ENCODE peak calls at places on chromosomes 16 and 17, in seven cellular contexts. One of them, this sample, is unnamed.

GRCh38 chr17:80987941-80988461 is 3.6 kb upstream of the CHMP6 start:
- DNase-seq in heart left ventricle: no peak
- DNase-seq in cardiac muscle cell: no peak
- DNase-seq in progenitor cell of endocrine pancreas: no peak
- DNase-seq in MM.1S: no peak
- DNase-seq in RWPE2: peak
- DNase-seq in body of pancreas: peak
- DNase-seq in this sample: no peak

GRCh38 chr16:1979271-1980025 is 1.8 kb downstream of the NOXO1 start:
- DNase-seq in MM.1S: no peak
- DNase-seq in RWPE2: peak
- DNase-seq in cardiac muscle cell: no peak
- DNase-seq in body of pancreas: peak
- DNase-seq in heart left ventricle: no peak
- DNase-seq in progenitor cell of endocrine pancreas: no peak
- DNase-seq in this sample: no peak

GRCh38 chr17:80082403-80083135 is 18.8 kb upstream of the GAA start:
- DNase-seq in MM.1S: peak
- DNase-seq in RWPE2: no peak
- DNase-seq in progenitor cell of endocrine pancreas: peak
- DNase-seq in cardiac muscle cell: peak
- DNase-seq in body of pancreas: peak
- DNase-seq in heart left ventricle: peak
- DNase-seq in this sample: no peak

GRCh38 chr17:77887464-77888241 is 70.8 kb upstream of the TNRC6C start:
- DNase-seq in heart left ventricle: peak
- DNase-seq in body of pancreas: peak
- DNase-seq in progenitor cell of endocrine pancreas: no peak
- DNase-seq in MM.1S: no peak
- DNase-seq in cardiac muscle cell: peak
- DNase-seq in RWPE2: peak
- DNase-seq in this sample: peak

GRCh38 chr17:50679008-50679544 is 28.6 kb downstream of the ANKRD40 start:
- DNase-seq in cardiac muscle cell: no peak
- DNase-seq in heart left ventricle: no peak
- DNase-seq in MM.1S: no peak
- DNase-seq in RWPE2: peak
- DNase-seq in progenitor cell of endocrine pancreas: no peak
- DNase-seq in body of pancreas: no peak
- DNase-seq in this sample: no peak

GRCh38 chr16:64626771-64627170 is 495.1 kb downstream of the CDH11 start:
- DNase-seq in body of pancreas: no peak
- DNase-seq in MM.1S: no peak
- DNase-seq in cardiac muscle cell: no peak
- DNase-seq in progenitor cell of endocrine pancreas: no peak
- DNase-seq in heart left ventricle: no peak
- DNase-seq in RWPE2: no peak
- DNase-seq in this sample: no peak

GRCh38 chr16:14135704-14136103 is 64.6 kb downstream of the MRTFB start:
- DNase-seq in progenitor cell of endocrine pancreas: no peak
- DNase-seq in cardiac muscle cell: no peak
- DNase-seq in RWPE2: no peak
- DNase-seq in MM.1S: no peak
- DNase-seq in heart left ventricle: no peak
- DNase-seq in body of pancreas: no peak
- DNase-seq in this sample: no peak

GRCh38 chr17:80961931-80962330 is 29.7 kb upstream of the CHMP6 start:
- DNase-seq in progenitor cell of endocrine pancreas: no peak
- DNase-seq in RWPE2: no peak
- DNase-seq in heart left ventricle: no peak
- DNase-seq in MM.1S: no peak
- DNase-seq in cardiac muscle cell: no peak
- DNase-seq in body of pancreas: no peak
- DNase-seq in this sample: no peak

GRCh38 chr17:10871914-10872313 is 34.0 kb upstream of the PIRT start:
- DNase-seq in heart left ventricle: no peak
- DNase-seq in progenitor cell of endocrine pancreas: no peak
- DNase-seq in MM.1S: no peak
- DNase-seq in cardiac muscle cell: no peak
- DNase-seq in RWPE2: no peak
- DNase-seq in body of pancreas: peak
- DNase-seq in this sample: no peak

GRCh38 chr16:2586241-2586640 is 48.4 kb downstream of the PDPK1 start:
- DNase-seq in MM.1S: no peak
- DNase-seq in heart left ventricle: no peak
- DNase-seq in RWPE2: peak
- DNase-seq in body of pancreas: no peak
- DNase-seq in progenitor cell of endocrine pancreas: no peak
- DNase-seq in cardiac muscle cell: no peak
- DNase-seq in this sample: peak

GRCh38 chr17:21289902-21290571 is 5.5 kb downstream of the MAP2K3 start:
- DNase-seq in cardiac muscle cell: no peak
- DNase-seq in body of pancreas: peak
- DNase-seq in MM.1S: no peak
- DNase-seq in RWPE2: no peak
- DNase-seq in heart left ventricle: peak
- DNase-seq in progenitor cell of endocrine pancreas: no peak
- DNase-seq in this sample: no peak

GRCh38 chr17:42378597-42379594 is 9.3 kb downstream of the STAT3 start:
- DNase-seq in MM.1S: no peak
- DNase-seq in heart left ventricle: no peak
- DNase-seq in cardiac muscle cell: no peak
- DNase-seq in progenitor cell of endocrine pancreas: no peak
- DNase-seq in RWPE2: no peak
- DNase-seq in body of pancreas: no peak
- DNase-seq in this sample: no peak

GRCh38 chr16:27718767-27719445 is 169.0 kb downstream of the KATNIP start:
- DNase-seq in progenitor cell of endocrine pancreas: no peak
- DNase-seq in heart left ventricle: no peak
- DNase-seq in cardiac muscle cell: no peak
- DNase-seq in RWPE2: no peak
- DNase-seq in body of pancreas: peak
- DNase-seq in MM.1S: no peak
- DNase-seq in this sample: peak

GRCh38 chr16:89122322-89122831 is 28.7 kb downstream of the ACSF3 start:
- DNase-seq in RWPE2: peak
- DNase-seq in body of pancreas: no peak
- DNase-seq in MM.1S: peak
- DNase-seq in cardiac muscle cell: no peak
- DNase-seq in progenitor cell of endocrine pancreas: no peak
- DNase-seq in heart left ventricle: no peak
- DNase-seq in this sample: peak

GRCh38 chr16:87635541-87636049 is 33.3 kb downstream of the JPH3 start:
- DNase-seq in cardiac muscle cell: peak
- DNase-seq in progenitor cell of endocrine pancreas: no peak
- DNase-seq in MM.1S: peak
- DNase-seq in body of pancreas: peak
- DNase-seq in RWPE2: peak
- DNase-seq in heart left ventricle: peak
- DNase-seq in this sample: no peak

GRCh38 chr17:82655038-82655479 is 6.8 kb upstream of the WDR45B start:
- DNase-seq in heart left ventricle: no peak
- DNase-seq in cardiac muscle cell: no peak
- DNase-seq in MM.1S: no peak
- DNase-seq in RWPE2: no peak
- DNase-seq in progenitor cell of endocrine pancreas: no peak
- DNase-seq in body of pancreas: no peak
- DNase-seq in this sample: no peak

GRCh38 chr16:35752773-35753558 is 2293.6 kb downstream of the TP53TG3F start:
- DNase-seq in heart left ventricle: no peak
- DNase-seq in RWPE2: no peak
- DNase-seq in progenitor cell of endocrine pancreas: no peak
- DNase-seq in body of pancreas: peak
- DNase-seq in MM.1S: no peak
- DNase-seq in cardiac muscle cell: no peak
- DNase-seq in this sample: no peak

GRCh38 chr16:56336071-56336688 is 89.2 kb downstream of the AMFR start:
- DNase-seq in heart left ventricle: peak
- DNase-seq in cardiac muscle cell: peak
- DNase-seq in RWPE2: no peak
- DNase-seq in MM.1S: no peak
- DNase-seq in body of pancreas: no peak
- DNase-seq in progenitor cell of endocrine pancreas: no peak
- DNase-seq in this sample: no peak

GRCh38 chr16:17431012-17431411 is 39.7 kb downstream of the XYLT1 start:
- DNase-seq in progenitor cell of endocrine pancreas: no peak
- DNase-seq in body of pancreas: no peak
- DNase-seq in cardiac muscle cell: no peak
- DNase-seq in heart left ventricle: no peak
- DNase-seq in MM.1S: no peak
- DNase-seq in RWPE2: no peak
- DNase-seq in this sample: no peak

GRCh38 chr17:16934836-16935235 is 37.1 kb downstream of the TNFRSF13B start:
- DNase-seq in MM.1S: no peak
- DNase-seq in cardiac muscle cell: no peak
- DNase-seq in progenitor cell of endocrine pancreas: no peak
- DNase-seq in RWPE2: no peak
- DNase-seq in body of pancreas: no peak
- DNase-seq in heart left ventricle: peak
- DNase-seq in this sample: peak

GRCh38 chr17:57595942-57596695 is 149.0 kb downstream of the CCDC182 start:
- DNase-seq in cardiac muscle cell: no peak
- DNase-seq in progenitor cell of endocrine pancreas: no peak
- DNase-seq in MM.1S: no peak
- DNase-seq in RWPE2: peak
- DNase-seq in heart left ventricle: no peak
- DNase-seq in body of pancreas: no peak
- DNase-seq in this sample: peak

GRCh38 chr17:4366312-4367063 is at the start of gene UBE2G1:
- DNase-seq in progenitor cell of endocrine pancreas: peak
- DNase-seq in cardiac muscle cell: peak
- DNase-seq in RWPE2: peak
- DNase-seq in body of pancreas: peak
- DNase-seq in MM.1S: peak
- DNase-seq in heart left ventricle: peak
- DNase-seq in this sample: peak
- TF ChIP-seq CTCF in progenitor cell of endocrine pancreas: peak
- TF ChIP-seq CTCF in cardiac muscle cell: peak
- TF ChIP-seq CTCF in RWPE2: peak
- TF ChIP-seq CTCF in body of pancreas: peak
- TF ChIP-seq CTCF in MM.1S: peak
- TF ChIP-seq CTCF in heart left ventricle: no peak
- TF ChIP-seq CTCF in this sample: peak

GRCh38 chr16:25064967-25065366 is 46.6 kb upstream of the LCMT1 start:
- DNase-seq in MM.1S: no peak
- DNase-seq in RWPE2: no peak
- DNase-seq in progenitor cell of endocrine pancreas: no peak
- DNase-seq in body of pancreas: peak
- DNase-seq in heart left ventricle: no peak
- DNase-seq in cardiac muscle cell: no peak
- DNase-seq in this sample: no peak

GRCh38 chr16:25066426-25066746 is 45.2 kb upstream of the LCMT1 start:
- DNase-seq in heart left ventricle: no peak
- DNase-seq in MM.1S: no peak
- DNase-seq in progenitor cell of endocrine pancreas: no peak
- DNase-seq in cardiac muscle cell: no peak
- DNase-seq in body of pancreas: no peak
- DNase-seq in RWPE2: no peak
- DNase-seq in this sample: no peak

GRCh38 chr16:25066747-25067631 is 44.6 kb upstream of the LCMT1 start:
- DNase-seq in MM.1S: peak
- DNase-seq in cardiac muscle cell: peak
- DNase-seq in RWPE2: no peak
- DNase-seq in heart left ventricle: peak
- DNase-seq in progenitor cell of endocrine pancreas: peak
- DNase-seq in body of pancreas: peak
- DNase-seq in this sample: no peak

GRCh38 chr16:25063865-25064264 is 47.7 kb upstream of the LCMT1 start:
- DNase-seq in body of pancreas: no peak
- DNase-seq in MM.1S: no peak
- DNase-seq in cardiac muscle cell: peak
- DNase-seq in heart left ventricle: peak
- DNase-seq in progenitor cell of endocrine pancreas: no peak
- DNase-seq in RWPE2: no peak
- DNase-seq in this sample: no peak

DNA sequence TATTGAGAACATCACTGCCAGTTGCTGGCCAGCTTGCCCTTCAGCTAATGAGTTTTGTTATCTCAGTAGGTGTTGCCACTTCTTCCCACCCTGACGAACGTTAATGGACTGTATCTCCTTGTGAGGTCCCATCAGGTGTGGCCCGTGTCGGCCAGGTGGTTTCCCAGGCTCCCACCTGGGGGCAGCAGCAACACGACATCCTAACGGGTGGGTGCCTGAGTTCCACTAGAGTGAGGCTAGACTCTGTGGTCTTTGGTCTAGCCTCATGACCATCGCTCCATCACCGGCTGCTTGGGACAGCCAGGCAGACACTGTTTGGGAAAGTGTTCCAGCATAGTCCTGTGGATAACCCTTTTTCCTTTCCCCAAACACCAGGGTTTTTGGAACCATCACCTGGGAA is 45.6 kb upstream of the LCMT1 start:
- DNase-seq in RWPE2: no peak
- DNase-seq in heart left ventricle: no peak
- DNase-seq in progenitor cell of endocrine pancreas: no peak
- DNase-seq in MM.1S: no peak
- DNase-seq in cardiac muscle cell: no peak
- DNase-seq in body of pancreas: no peak
- DNase-seq in this sample: no peak
- TF ChIP-seq CTCF in RWPE2: no peak
- TF ChIP-seq CTCF in heart left ventricle: no peak
- TF ChIP-seq CTCF in progenitor cell of endocrine pancreas: no peak
- TF ChIP-seq CTCF in MM.1S: peak
- TF ChIP-seq CTCF in cardiac muscle cell: no peak
- TF ChIP-seq CTCF in body of pancreas: no peak
- TF ChIP-seq CTCF in this sample: no peak

DNA sequence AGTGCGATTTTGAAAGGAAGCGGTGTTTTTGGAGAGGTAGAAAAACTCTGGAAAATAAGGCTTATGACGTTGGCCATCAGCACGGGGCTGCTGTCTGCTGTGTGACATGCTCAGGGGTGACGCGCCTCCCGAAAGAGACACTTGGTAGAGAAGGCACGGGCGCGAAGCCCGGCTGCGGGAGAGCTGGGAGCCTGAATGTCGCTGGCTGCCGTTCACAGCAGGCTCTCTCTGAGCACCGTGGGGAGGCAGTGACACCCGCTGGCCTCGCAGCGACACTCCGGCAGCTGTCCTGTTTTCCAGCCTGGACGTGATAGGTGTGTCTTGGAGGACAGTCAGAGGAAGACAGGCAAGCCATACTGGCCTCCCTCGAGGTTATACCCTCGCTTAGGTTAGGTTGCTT is 759.1 kb upstream of the RBFOX1 start:
- DNase-seq in body of pancreas: no peak
- DNase-seq in RWPE2: no peak
- DNase-seq in cardiac muscle cell: peak
- DNase-seq in MM.1S: peak
- DNase-seq in heart left ventricle: no peak
- DNase-seq in progenitor cell of endocrine pancreas: peak
- DNase-seq in this sample: no peak
- TF ChIP-seq CTCF in body of pancreas: peak
- TF ChIP-seq CTCF in RWPE2: no peak
- TF ChIP-seq CTCF in cardiac muscle cell: no peak
- TF ChIP-seq CTCF in MM.1S: no peak
- TF ChIP-seq CTCF in heart left ventricle: no peak
- TF ChIP-seq CTCF in progenitor cell of endocrine pancreas: peak
- TF ChIP-seq CTCF in this sample: no peak

DNA sequence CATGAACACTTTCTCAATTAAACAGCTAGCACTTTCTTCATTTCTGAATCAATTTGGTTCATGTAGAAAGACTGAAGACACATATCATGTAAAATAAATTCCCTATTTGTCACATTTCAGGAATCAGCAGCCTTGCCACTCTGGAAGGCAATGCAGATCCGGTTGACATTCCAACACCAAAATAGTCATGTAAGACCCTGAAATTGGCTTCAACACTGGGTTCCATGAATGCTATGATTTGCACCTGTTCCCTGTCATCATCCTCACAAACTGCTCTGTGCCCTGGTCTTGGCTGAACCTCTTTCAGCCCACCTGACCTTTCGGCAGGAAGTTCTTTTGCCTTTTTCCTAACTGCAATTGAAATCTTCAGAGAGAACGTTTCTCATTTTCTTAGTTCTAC is 156.9 kb downstream of the CDH8 start:
- DNase-seq in heart left ventricle: no peak
- DNase-seq in body of pancreas: no peak
- DNase-seq in cardiac muscle cell: no peak
- DNase-seq in progenitor cell of endocrine pancreas: no peak
- DNase-seq in MM.1S: no peak
- DNase-seq in RWPE2: no peak
- DNase-seq in this sample: no peak
- TF ChIP-seq CTCF in heart left ventricle: no peak
- TF ChIP-seq CTCF in body of pancreas: no peak
- TF ChIP-seq CTCF in cardiac muscle cell: no peak
- TF ChIP-seq CTCF in progenitor cell of endocrine pancreas: no peak
- TF ChIP-seq CTCF in MM.1S: no peak
- TF ChIP-seq CTCF in RWPE2: no peak
- TF ChIP-seq CTCF in this sample: no peak